ENCODE peak calls at places on chromosomes 11 and 22, in seven cellular contexts. One of them, this sample, is unnamed. For H3K27me3, the result is how much of the 10 kb centered on the place peaks cover.

GRCh38 chr22:29815580-29815979 is 22.5 kb downstream of the ASCC2 start:
- DNase-seq in PC-3: no peak
- DNase-seq in HL-60: no peak
- DNase-seq in K562: no peak
- DNase-seq in H9: no peak
- DNase-seq in suprapubic skin: no peak
- DNase-seq in uterus: no peak
- DNase-seq in this sample: no peak

GRCh38 chr11:123393312-123393927 is 36.6 kb upstream of the GRAMD1B start:
- DNase-seq in H9: no peak
- DNase-seq in HL-60: no peak
- DNase-seq in K562: no peak
- DNase-seq in PC-3: no peak
- DNase-seq in suprapubic skin: no peak
- DNase-seq in uterus: no peak
- DNase-seq in this sample: no peak

GRCh38 chr11:56089697-56090096 is 3.4 kb upstream of the OR8I2 start:
- DNase-seq in K562: no peak
- DNase-seq in uterus: no peak
- DNase-seq in H9: no peak
- DNase-seq in suprapubic skin: no peak
- DNase-seq in HL-60: no peak
- DNase-seq in PC-3: no peak
- DNase-seq in this sample: no peak

GRCh38 chr22:20247010-20247505 is 21.1 kb downstream of the RTN4R start:
- DNase-seq in suprapubic skin: no peak
- DNase-seq in uterus: peak
- DNase-seq in PC-3: no peak
- DNase-seq in H9: no peak
- DNase-seq in K562: peak
- DNase-seq in HL-60: no peak
- DNase-seq in this sample: no peak

GRCh38 chr11:43947003-43947500 is 4.6 kb downstream of the C11orf96 start:
- DNase-seq in HL-60: no peak
- DNase-seq in suprapubic skin: peak
- DNase-seq in PC-3: peak
- DNase-seq in H9: peak
- DNase-seq in uterus: peak
- DNase-seq in K562: peak
- DNase-seq in this sample: no peak

GRCh38 chr11:41954034-41954433 is 494.6 kb upstream of the LRRC4C start:
- DNase-seq in suprapubic skin: no peak
- DNase-seq in K562: no peak
- DNase-seq in PC-3: peak
- DNase-seq in uterus: no peak
- DNase-seq in H9: no peak
- DNase-seq in HL-60: no peak
- DNase-seq in this sample: no peak

GRCh38 chr11:79414644-79415317 is 26.0 kb downstream of the TENM4 start:
- DNase-seq in K562: no peak
- DNase-seq in uterus: peak
- DNase-seq in H9: no peak
- DNase-seq in suprapubic skin: no peak
- DNase-seq in HL-60: no peak
- DNase-seq in PC-3: peak
- DNase-seq in this sample: no peak

GRCh38 chr11:69310934-69311766 is 17.2 kb downstream of the MYEOV start:
- DNase-seq in suprapubic skin: peak
- DNase-seq in HL-60: no peak
- DNase-seq in H9: no peak
- DNase-seq in PC-3: no peak
- DNase-seq in uterus: no peak
- DNase-seq in K562: no peak
- DNase-seq in this sample: peak

GRCh38 chr11:65373839-65374580 is 8.4 kb downstream of the SLC25A45 start:
- DNase-seq in H9: no peak
- DNase-seq in PC-3: no peak
- DNase-seq in K562: no peak
- DNase-seq in suprapubic skin: no peak
- DNase-seq in uterus: no peak
- DNase-seq in HL-60: no peak
- DNase-seq in this sample: no peak

GRCh38 chr11:65376138-65376713 is 6.2 kb downstream of the SLC25A45 start:
- DNase-seq in suprapubic skin: no peak
- DNase-seq in PC-3: no peak
- DNase-seq in K562: no peak
- DNase-seq in HL-60: no peak
- DNase-seq in uterus: no peak
- DNase-seq in H9: no peak
- DNase-seq in this sample: no peak

GRCh38 chr11:65375012-65375411 is 7.4 kb downstream of the SLC25A45 start:
- DNase-seq in H9: no peak
- DNase-seq in K562: no peak
- DNase-seq in PC-3: no peak
- DNase-seq in suprapubic skin: no peak
- DNase-seq in HL-60: no peak
- DNase-seq in uterus: no peak
- DNase-seq in this sample: no peak

GRCh38 chr11:65366340-65366773 is 11.8 kb downstream of the TIGD3 start:
- DNase-seq in HL-60: no peak
- DNase-seq in uterus: no peak
- DNase-seq in suprapubic skin: no peak
- DNase-seq in H9: peak
- DNase-seq in K562: peak
- DNase-seq in PC-3: peak
- DNase-seq in this sample: no peak

DNA sequence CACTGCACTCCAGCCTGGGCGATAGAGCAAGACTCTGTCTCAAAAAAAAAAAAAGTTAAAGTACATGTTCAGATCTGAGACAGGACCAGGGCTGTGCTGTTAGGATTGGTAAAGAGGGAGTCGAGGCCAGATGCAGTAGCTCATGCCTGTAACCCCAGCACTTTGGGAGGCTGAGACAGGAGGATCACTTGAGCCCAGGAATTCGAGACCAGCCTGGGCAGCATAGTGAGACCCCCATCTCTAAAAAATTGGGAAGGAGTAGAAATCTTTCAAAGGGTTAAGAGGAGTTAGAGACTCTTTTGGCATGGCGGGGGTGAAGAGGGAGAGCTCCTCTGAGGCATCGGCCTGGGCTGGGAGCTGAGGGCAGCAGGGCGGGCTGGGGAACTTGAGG is 11.8 kb downstream of the SLC25A45 start:
- DNase-seq in PC-3: no peak
- DNase-seq in suprapubic skin: no peak
- DNase-seq in K562: no peak
- DNase-seq in HL-60: no peak
- DNase-seq in H9: no peak
- DNase-seq in uterus: no peak
- DNase-seq in this sample: no peak
- TF ChIP-seq CTCF in PC-3: no peak
- TF ChIP-seq CTCF in suprapubic skin: no peak
- TF ChIP-seq CTCF in K562: no peak
- TF ChIP-seq CTCF in HL-60: no peak
- TF ChIP-seq CTCF in H9: no peak
- TF ChIP-seq CTCF in uterus: no peak
- TF ChIP-seq CTCF in this sample: no peak

GRCh38 chr22:49164773-49165320 is 662.8 kb downstream of the BRD1 start:
- DNase-seq in H9: no peak
- DNase-seq in PC-3: no peak
- DNase-seq in suprapubic skin: no peak
- DNase-seq in K562: no peak
- DNase-seq in uterus: no peak
- DNase-seq in HL-60: no peak
- DNase-seq in this sample: peak

GRCh38 chr22:49162841-49163240 is 664.8 kb downstream of the BRD1 start:
- DNase-seq in K562: no peak
- DNase-seq in PC-3: no peak
- DNase-seq in uterus: no peak
- DNase-seq in H9: no peak
- DNase-seq in HL-60: no peak
- DNase-seq in suprapubic skin: no peak
- DNase-seq in this sample: no peak

GRCh38 chr22:49161002-49161850 is 666.4 kb downstream of the BRD1 start:
- DNase-seq in HL-60: no peak
- DNase-seq in H9: no peak
- DNase-seq in suprapubic skin: no peak
- DNase-seq in PC-3: no peak
- DNase-seq in K562: no peak
- DNase-seq in uterus: no peak
- DNase-seq in this sample: no peak

GRCh38 chr22:49163960-49164690 is 663.5 kb downstream of the BRD1 start:
- DNase-seq in PC-3: no peak
- DNase-seq in suprapubic skin: no peak
- DNase-seq in K562: no peak
- DNase-seq in uterus: no peak
- DNase-seq in HL-60: no peak
- DNase-seq in H9: no peak
- DNase-seq in this sample: peak

DNA sequence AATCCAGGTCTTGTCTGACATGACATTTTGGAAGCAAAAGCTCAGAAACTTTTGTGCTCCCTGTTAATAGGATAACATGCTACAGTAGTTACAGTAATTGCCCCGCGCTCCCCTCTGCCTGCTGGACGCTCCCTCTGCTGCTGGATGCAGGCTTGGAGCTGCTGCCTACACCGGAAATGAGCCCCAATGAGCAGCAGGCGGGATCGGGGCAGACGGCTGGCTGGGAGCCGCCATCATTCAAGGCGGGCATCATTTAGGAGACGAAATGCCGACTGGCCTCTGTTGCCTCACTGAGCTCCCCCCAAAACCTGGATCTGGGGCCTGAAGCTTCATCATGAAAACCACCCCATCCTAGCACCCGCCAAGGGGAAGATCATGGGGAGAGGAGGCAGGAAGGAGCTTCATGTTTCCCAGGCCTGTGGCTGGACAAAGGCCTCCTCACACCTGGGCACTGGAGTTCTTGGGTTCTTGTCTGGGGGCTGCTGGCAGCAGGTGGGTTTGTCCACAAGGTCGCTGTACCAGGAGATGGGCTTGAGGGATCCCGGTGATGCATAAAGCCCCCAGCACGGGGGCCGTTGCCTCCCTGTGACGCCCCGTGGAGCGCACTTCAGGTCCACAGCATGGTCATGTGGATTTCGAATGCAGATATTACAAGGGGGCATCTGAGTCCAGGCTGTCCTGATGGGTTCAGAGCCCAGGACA is 664.3 kb downstream of the BRD1 start:
- DNase-seq in H9: no peak
- DNase-seq in K562: no peak
- DNase-seq in HL-60: no peak
- DNase-seq in suprapubic skin: no peak
- DNase-seq in PC-3: no peak
- DNase-seq in uterus: no peak
- DNase-seq in this sample: no peak
- H3K27me3 ChIP-seq in H9: under half
- H3K27me3 ChIP-seq in K562: under half
- H3K27me3 ChIP-seq in HL-60: under half
- H3K27me3 ChIP-seq in suprapubic skin: under half
- H3K27me3 ChIP-seq in PC-3: under half
- H3K27me3 ChIP-seq in uterus: under half
- H3K27me3 ChIP-seq in this sample: under half

GRCh38 chr22:47168441-47168840 is 406.0 kb downstream of the TBC1D22A start:
- DNase-seq in H9: no peak
- DNase-seq in uterus: peak
- DNase-seq in suprapubic skin: peak
- DNase-seq in PC-3: no peak
- DNase-seq in K562: no peak
- DNase-seq in HL-60: no peak
- DNase-seq in this sample: no peak

GRCh38 chr22:47167056-47167455 is 404.6 kb downstream of the TBC1D22A start:
- DNase-seq in suprapubic skin: peak
- DNase-seq in PC-3: no peak
- DNase-seq in H9: peak
- DNase-seq in K562: no peak
- DNase-seq in uterus: peak
- DNase-seq in HL-60: no peak
- DNase-seq in this sample: no peak

GRCh38 chr22:47169801-47170140 is 407.3 kb downstream of the TBC1D22A start:
- DNase-seq in H9: no peak
- DNase-seq in K562: no peak
- DNase-seq in PC-3: no peak
- DNase-seq in suprapubic skin: peak
- DNase-seq in uterus: peak
- DNase-seq in HL-60: no peak
- DNase-seq in this sample: no peak

GRCh38 chr22:47171441-47172221 is 409.2 kb downstream of the TBC1D22A start:
- DNase-seq in suprapubic skin: peak
- DNase-seq in PC-3: no peak
- DNase-seq in H9: peak
- DNase-seq in uterus: peak
- DNase-seq in HL-60: no peak
- DNase-seq in K562: no peak
- DNase-seq in this sample: no peak

DNA sequence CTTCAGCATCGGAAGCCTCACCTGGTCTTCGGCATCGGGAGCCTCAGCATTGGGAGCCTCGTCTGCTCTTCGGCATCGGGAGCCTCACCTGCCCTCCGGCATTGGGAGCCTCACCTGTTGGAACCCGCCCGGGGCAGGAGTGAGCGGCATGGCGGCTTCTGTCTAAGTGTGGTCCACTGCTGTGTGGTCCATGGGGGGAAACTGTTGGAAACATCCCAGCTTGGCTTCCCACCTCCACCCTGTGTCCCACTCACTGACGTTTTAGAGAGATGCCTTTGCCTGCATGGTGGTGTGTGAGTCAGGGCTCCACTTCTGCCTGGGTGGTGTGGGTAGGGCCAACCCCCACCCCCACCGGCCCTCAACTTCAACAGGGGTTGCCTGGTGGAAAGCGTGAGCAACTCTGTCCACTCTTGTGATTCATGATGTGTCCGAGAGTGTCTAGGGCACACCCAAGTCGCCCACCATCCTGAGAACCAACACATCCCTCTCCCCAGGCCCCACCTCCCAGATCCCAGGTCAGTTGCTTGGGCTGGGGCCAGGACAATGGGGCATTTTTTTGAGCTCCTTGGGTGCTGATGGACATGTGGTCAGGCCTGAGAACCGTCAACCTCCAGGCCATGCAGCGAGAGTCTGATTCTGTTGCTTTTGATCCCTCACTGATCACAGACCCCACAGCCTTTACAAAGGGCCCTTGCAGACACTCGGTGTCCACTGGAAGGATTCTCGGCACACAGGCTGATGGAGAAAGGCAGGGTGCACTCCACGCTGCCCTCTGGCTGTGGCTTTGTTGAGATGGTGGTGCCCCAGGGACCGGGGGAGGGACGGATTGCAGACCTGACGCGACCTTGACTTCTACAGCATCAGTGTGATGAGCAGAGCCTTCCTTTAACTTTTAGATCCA is 406.7 kb downstream of the TBC1D22A start:
- DNase-seq in K562: no peak
- DNase-seq in H9: peak
- DNase-seq in uterus: peak
- DNase-seq in HL-60: no peak
- DNase-seq in suprapubic skin: peak
- DNase-seq in PC-3: peak
- DNase-seq in this sample: no peak
- TF ChIP-seq CTCF in K562: no peak
- TF ChIP-seq CTCF in H9: peak
- TF ChIP-seq CTCF in uterus: no peak
- TF ChIP-seq CTCF in HL-60: no peak
- TF ChIP-seq CTCF in suprapubic skin: no peak
- TF ChIP-seq CTCF in PC-3: peak
- TF ChIP-seq CTCF in this sample: peak

DNA sequence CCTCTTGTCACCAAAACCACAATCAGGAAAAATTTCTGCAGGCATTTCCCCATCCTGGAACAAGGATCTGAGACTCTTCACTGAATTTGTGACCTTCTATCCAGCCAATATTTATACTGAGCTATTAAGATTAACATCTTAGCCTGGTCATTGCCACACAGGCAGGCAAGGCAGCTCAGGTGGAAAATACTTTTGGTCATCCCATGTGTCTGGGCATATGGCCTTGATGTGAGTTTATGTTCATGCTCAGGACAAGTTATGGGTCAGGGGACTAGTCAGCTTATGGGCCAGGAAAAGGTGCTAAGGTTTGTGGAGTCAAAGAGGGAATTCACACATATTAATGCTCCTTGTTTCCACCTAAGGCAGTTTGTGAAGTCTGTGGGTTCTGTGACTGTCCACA is 124.3 kb upstream of the TOP3B start:
- DNase-seq in K562: no peak
- DNase-seq in uterus: no peak
- DNase-seq in PC-3: no peak
- DNase-seq in suprapubic skin: no peak
- DNase-seq in H9: no peak
- DNase-seq in HL-60: no peak
- DNase-seq in this sample: no peak
- H3K27me3 ChIP-seq in K562: under half
- H3K27me3 ChIP-seq in uterus: under half
- H3K27me3 ChIP-seq in PC-3: under half
- H3K27me3 ChIP-seq in suprapubic skin: under half
- H3K27me3 ChIP-seq in H9: under half
- H3K27me3 ChIP-seq in HL-60: under half
- H3K27me3 ChIP-seq in this sample: under half